ENCODE peak calls at places on chromosomes 16 and 17, in five cellular contexts. One of them, this sample, is unnamed.

GRCh38 chr17:76179496-76180467 is 38.7 kb upstream of the FOXJ1 start:
- DNase-seq in lung: no peak
- DNase-seq in colonic mucosa: no peak
- DNase-seq in CD8-positive, alpha-beta T cell: no peak
- DNase-seq in psoas muscle: no peak
- DNase-seq in this sample: no peak

GRCh38 chr17:6444573-6445335 is 499 bp downstream of the PIMREG start:
- DNase-seq in colonic mucosa: no peak
- DNase-seq in psoas muscle: no peak
- DNase-seq in CD8-positive, alpha-beta T cell: no peak
- DNase-seq in lung: no peak
- DNase-seq in this sample: no peak

GRCh38 chr16:66131156-66131807 is 235.2 kb upstream of the CDH5 start:
- DNase-seq in psoas muscle: no peak
- DNase-seq in lung: no peak
- DNase-seq in colonic mucosa: no peak
- DNase-seq in CD8-positive, alpha-beta T cell: no peak
- DNase-seq in this sample: no peak

GRCh38 chr17:77741109-77741508 is 217.4 kb upstream of the TNRC6C start:
- DNase-seq in lung: no peak
- DNase-seq in colonic mucosa: peak; percentile 33
- DNase-seq in psoas muscle: no peak
- DNase-seq in CD8-positive, alpha-beta T cell: peak; percentile 8
- DNase-seq in this sample: peak; percentile 29

GRCh38 chr16:63695347-63695746 is 1426.5 kb downstream of the CDH11 start:
- DNase-seq in lung: no peak
- DNase-seq in psoas muscle: no peak
- DNase-seq in colonic mucosa: no peak
- DNase-seq in CD8-positive, alpha-beta T cell: no peak
- DNase-seq in this sample: no peak

GRCh38 chr16:4330277-4330882 is 14.5 kb downstream of the GLIS2 start:
- DNase-seq in lung: peak; percentile 81
- DNase-seq in psoas muscle: peak; percentile 87
- DNase-seq in CD8-positive, alpha-beta T cell: peak; percentile 49
- DNase-seq in colonic mucosa: peak; percentile 84
- DNase-seq in this sample: peak; percentile 70

GRCh38 chr16:25210758-25211157 is 6.0 kb upstream of the AQP8 start:
- DNase-seq in psoas muscle: no peak
- DNase-seq in CD8-positive, alpha-beta T cell: no peak
- DNase-seq in lung: no peak
- DNase-seq in colonic mucosa: no peak
- DNase-seq in this sample: no peak

GRCh38 chr16:86865866-86866675 is 287.7 kb downstream of the FOXL1 start:
- DNase-seq in colonic mucosa: no peak
- DNase-seq in psoas muscle: peak; percentile 44
- DNase-seq in lung: no peak
- DNase-seq in CD8-positive, alpha-beta T cell: no peak
- DNase-seq in this sample: no peak

GRCh38 chr17:73064084-73064938 is 28.2 kb downstream of the SLC39A11 start:
- DNase-seq in CD8-positive, alpha-beta T cell: no peak
- DNase-seq in colonic mucosa: no peak
- DNase-seq in psoas muscle: peak; percentile 22
- DNase-seq in lung: no peak
- DNase-seq in this sample: no peak

GRCh38 chr17:77769215-77769614 is 189.3 kb upstream of the TNRC6C start:
- DNase-seq in CD8-positive, alpha-beta T cell: no peak
- DNase-seq in lung: peak; percentile 37
- DNase-seq in psoas muscle: no peak
- DNase-seq in colonic mucosa: no peak
- DNase-seq in this sample: no peak

GRCh38 chr17:21223086-21223485 is 9.1 kb upstream of the TMEM11 start:
- DNase-seq in psoas muscle: no peak
- DNase-seq in CD8-positive, alpha-beta T cell: no peak
- DNase-seq in colonic mucosa: no peak
- DNase-seq in lung: no peak
- DNase-seq in this sample: no peak

GRCh38 chr17:2059837-2060658 is 5.1 kb downstream of the HIC1 start:
- DNase-seq in CD8-positive, alpha-beta T cell: no peak
- DNase-seq in lung: no peak
- DNase-seq in colonic mucosa: no peak
- DNase-seq in psoas muscle: no peak
- DNase-seq in this sample: no peak
- H3K4me1 ChIP-seq in CD8-positive, alpha-beta T cell: peaks cover 28% of the 10 kb centered on the region
- H3K4me1 ChIP-seq in lung: peaks cover 26% of the 10 kb centered on the region
- H3K4me1 ChIP-seq in colonic mucosa: peaks cover 13% of the 10 kb centered on the region
- H3K4me1 ChIP-seq in psoas muscle: no peaks in the 10 kb centered on the region
- H3K4me1 ChIP-seq in this sample: no peaks in the 10 kb centered on the region

GRCh38 chr16:89357460-89357859 is 132.9 kb downstream of the ANKRD11 start:
- DNase-seq in lung: no peak
- DNase-seq in colonic mucosa: no peak
- DNase-seq in CD8-positive, alpha-beta T cell: no peak
- DNase-seq in psoas muscle: peak; percentile 63
- DNase-seq in this sample: no peak

GRCh38 chr16:89357055-89357454 is 133.3 kb downstream of the ANKRD11 start:
- DNase-seq in psoas muscle: no peak
- DNase-seq in lung: no peak
- DNase-seq in CD8-positive, alpha-beta T cell: no peak
- DNase-seq in colonic mucosa: no peak
- DNase-seq in this sample: no peak

GRCh38 chr16:89355686-89356085 is 134.7 kb downstream of the ANKRD11 start:
- DNase-seq in psoas muscle: no peak
- DNase-seq in lung: no peak
- DNase-seq in CD8-positive, alpha-beta T cell: no peak
- DNase-seq in colonic mucosa: no peak
- DNase-seq in this sample: no peak

GRCh38 chr16:89354325-89354724 is 136.0 kb downstream of the ANKRD11 start:
- DNase-seq in colonic mucosa: no peak
- DNase-seq in CD8-positive, alpha-beta T cell: no peak
- DNase-seq in psoas muscle: no peak
- DNase-seq in lung: no peak
- DNase-seq in this sample: no peak

GRCh38 chr16:89355036-89355435 is 135.3 kb downstream of the ANKRD11 start:
- DNase-seq in colonic mucosa: no peak
- DNase-seq in lung: no peak
- DNase-seq in CD8-positive, alpha-beta T cell: no peak
- DNase-seq in psoas muscle: no peak
- DNase-seq in this sample: no peak
- H3K27me3 ChIP-seq in colonic mucosa: no peaks in the 10 kb centered on the region
- H3K27me3 ChIP-seq in lung: no peaks in the 10 kb centered on the region
- H3K27me3 ChIP-seq in CD8-positive, alpha-beta T cell: no peaks in the 10 kb centered on the region
- H3K27me3 ChIP-seq in psoas muscle: no peaks in the 10 kb centered on the region
- H3K27me3 ChIP-seq in this sample: no peaks in the 10 kb centered on the region

DNA sequence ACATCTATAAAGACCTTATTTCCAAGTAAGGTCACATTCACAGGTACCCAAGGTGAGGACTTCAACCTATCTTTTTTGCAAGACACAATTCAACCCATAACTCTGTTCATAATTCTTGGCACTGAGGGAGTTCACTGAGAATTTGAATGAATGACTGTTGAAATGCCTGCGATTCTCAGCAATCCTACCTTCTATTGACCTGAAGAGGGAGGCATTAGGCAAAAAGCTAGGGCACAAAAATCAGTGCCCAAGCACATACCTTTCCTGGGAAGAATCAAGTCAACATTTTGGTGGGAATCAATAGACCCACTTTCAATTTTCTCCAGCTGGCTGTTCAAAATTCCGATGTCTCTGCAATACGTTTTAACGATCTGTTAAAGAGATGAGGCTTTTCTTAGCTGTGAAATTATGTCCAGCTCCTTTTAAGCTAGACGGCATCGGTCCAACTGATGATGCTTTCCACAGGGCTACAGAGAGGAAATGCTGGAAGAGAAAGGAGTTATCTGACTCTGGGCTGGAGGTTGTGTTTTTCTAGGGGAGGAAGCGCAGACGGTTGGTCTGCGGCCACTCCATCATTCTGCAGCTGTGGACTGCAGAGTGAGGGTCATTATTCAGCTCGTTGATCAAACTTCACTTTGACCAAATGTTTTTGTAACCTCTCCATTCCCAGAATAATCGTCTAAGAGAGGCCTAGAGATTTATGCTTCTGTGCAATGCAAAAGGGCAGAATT is 25.1 kb downstream of the BCO1 start:
- DNase-seq in colonic mucosa: no peak
- DNase-seq in lung: no peak
- DNase-seq in CD8-positive, alpha-beta T cell: no peak
- DNase-seq in psoas muscle: no peak
- DNase-seq in this sample: no peak
- TF ChIP-seq CTCF in colonic mucosa: no peak
- TF ChIP-seq CTCF in lung: no peak
- TF ChIP-seq CTCF in CD8-positive, alpha-beta T cell: no peak
- TF ChIP-seq CTCF in psoas muscle: no peak
- TF ChIP-seq CTCF in this sample: peak; percentile 37

GRCh38 chr17:58694302-58694701 is 1.9 kb downstream of the RAD51C start:
- DNase-seq in psoas muscle: no peak
- DNase-seq in CD8-positive, alpha-beta T cell: no peak
- DNase-seq in lung: no peak
- DNase-seq in colonic mucosa: no peak
- DNase-seq in this sample: no peak
- H3K4me1 ChIP-seq in psoas muscle: peaks cover 12% of the 10 kb centered on the region
- H3K4me1 ChIP-seq in CD8-positive, alpha-beta T cell: peaks cover 17% of the 10 kb centered on the region
- H3K4me1 ChIP-seq in lung: no peaks in the 10 kb centered on the region
- H3K4me1 ChIP-seq in colonic mucosa: peaks cover 7% of the 10 kb centered on the region
- H3K4me1 ChIP-seq in this sample: peaks cover 12% of the 10 kb centered on the region

GRCh38 chr16:30665155-30665829 is 7.1 kb downstream of the FBRS start:
- DNase-seq in colonic mucosa: no peak
- DNase-seq in psoas muscle: no peak
- DNase-seq in CD8-positive, alpha-beta T cell: no peak
- DNase-seq in lung: no peak
- DNase-seq in this sample: no peak
- H3K27me3 ChIP-seq in colonic mucosa: no peaks in the 10 kb centered on the region
- H3K27me3 ChIP-seq in psoas muscle: no peaks in the 10 kb centered on the region
- H3K27me3 ChIP-seq in CD8-positive, alpha-beta T cell: no peaks in the 10 kb centered on the region
- H3K27me3 ChIP-seq in lung: no peaks in the 10 kb centered on the region
- H3K27me3 ChIP-seq in this sample: no peaks in the 10 kb centered on the region

DNA sequence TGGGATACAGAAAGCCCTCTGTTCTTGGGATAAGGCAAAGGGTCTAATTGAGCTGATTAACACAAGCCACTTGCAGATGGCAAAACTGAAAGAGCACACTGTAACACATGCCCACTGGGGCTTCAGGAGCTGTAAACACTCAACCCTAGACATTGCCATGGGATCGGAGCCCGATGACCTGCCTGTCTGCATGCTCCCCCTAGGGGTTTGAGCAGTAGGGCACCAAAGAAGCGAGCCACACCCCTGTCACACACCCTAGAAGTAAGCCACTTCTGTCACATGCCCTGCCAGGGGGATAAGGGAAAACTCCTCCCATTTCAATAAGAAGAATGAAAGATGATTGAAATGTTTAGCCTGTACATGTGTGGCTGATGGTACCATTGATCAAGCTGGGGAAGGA is 81.3 kb upstream of the IRX6 start:
- DNase-seq in colonic mucosa: no peak
- DNase-seq in CD8-positive, alpha-beta T cell: no peak
- DNase-seq in psoas muscle: no peak
- DNase-seq in lung: no peak
- DNase-seq in this sample: no peak
- TF ChIP-seq CTCF in colonic mucosa: no peak
- TF ChIP-seq CTCF in CD8-positive, alpha-beta T cell: no peak
- TF ChIP-seq CTCF in psoas muscle: no peak
- TF ChIP-seq CTCF in lung: no peak
- TF ChIP-seq CTCF in this sample: no peak